ENCODE peak calls at places on chromosomes 16 and 17, in eight cellular contexts. One of them, this sample, is unnamed.

GRCh38 chr16:65644821-65645220 is 523.0 kb upstream of the CDH11 start:
- DNase-seq in left cardiac atrium: no peak
- DNase-seq in BE2C: no peak
- DNase-seq in RCC 7860: no peak
- DNase-seq in hypothalamus: no peak
- DNase-seq in stimulated activated CD4-positive, alpha-beta T cell treated with anti-CD3 and anti-CD28 coated beads, TNF-alpha, amount 100 ng/mL, for 48 hours: no peak
- DNase-seq in stimulated activated CD8-positive, alpha-beta memory T cell treated with anti-CD3 and anti-CD28 coated beads, Interleukin-7, amount 100 ng/mL, for 1 hour: no peak
- DNase-seq in lower leg skin: no peak
- DNase-seq in this sample: no peak

GRCh38 chr17:4310349-4311060 is 46.7 kb upstream of the ANKFY1 start:
- DNase-seq in BE2C: no peak
- DNase-seq in hypothalamus: no peak
- DNase-seq in stimulated activated CD4-positive, alpha-beta T cell treated with anti-CD3 and anti-CD28 coated beads, TNF-alpha, amount 100 ng/mL, for 48 hours: no peak
- DNase-seq in RCC 7860: no peak
- DNase-seq in lower leg skin: no peak
- DNase-seq in left cardiac atrium: peak
- DNase-seq in stimulated activated CD8-positive, alpha-beta memory T cell treated with anti-CD3 and anti-CD28 coated beads, Interleukin-7, amount 100 ng/mL, for 1 hour: no peak
- DNase-seq in this sample: no peak

GRCh38 chr17:69147460-69147859 is 5.8 kb upstream of the ABCA6 start:
- DNase-seq in stimulated activated CD8-positive, alpha-beta memory T cell treated with anti-CD3 and anti-CD28 coated beads, Interleukin-7, amount 100 ng/mL, for 1 hour: no peak
- DNase-seq in BE2C: no peak
- DNase-seq in left cardiac atrium: no peak
- DNase-seq in lower leg skin: no peak
- DNase-seq in hypothalamus: no peak
- DNase-seq in stimulated activated CD4-positive, alpha-beta T cell treated with anti-CD3 and anti-CD28 coated beads, TNF-alpha, amount 100 ng/mL, for 48 hours: no peak
- DNase-seq in RCC 7860: no peak
- DNase-seq in this sample: no peak

GRCh38 chr17:7914771-7915610 is 1.1 kb downstream of the RNF227 start:
- DNase-seq in lower leg skin: peak
- DNase-seq in hypothalamus: no peak
- DNase-seq in RCC 7860: peak
- DNase-seq in stimulated activated CD4-positive, alpha-beta T cell treated with anti-CD3 and anti-CD28 coated beads, TNF-alpha, amount 100 ng/mL, for 48 hours: no peak
- DNase-seq in left cardiac atrium: peak
- DNase-seq in BE2C: no peak
- DNase-seq in stimulated activated CD8-positive, alpha-beta memory T cell treated with anti-CD3 and anti-CD28 coated beads, Interleukin-7, amount 100 ng/mL, for 1 hour: no peak
- DNase-seq in this sample: no peak

GRCh38 chr16:68417711-68418301 is 30.5 kb downstream of the SMPD3 start:
- DNase-seq in stimulated activated CD4-positive, alpha-beta T cell treated with anti-CD3 and anti-CD28 coated beads, TNF-alpha, amount 100 ng/mL, for 48 hours: peak
- DNase-seq in hypothalamus: no peak
- DNase-seq in lower leg skin: no peak
- DNase-seq in left cardiac atrium: peak
- DNase-seq in RCC 7860: no peak
- DNase-seq in stimulated activated CD8-positive, alpha-beta memory T cell treated with anti-CD3 and anti-CD28 coated beads, Interleukin-7, amount 100 ng/mL, for 1 hour: peak
- DNase-seq in BE2C: no peak
- DNase-seq in this sample: no peak

GRCh38 chr17:76405967-76406647 is 21.7 kb downstream of the SPHK1 start:
- DNase-seq in BE2C: peak
- DNase-seq in stimulated activated CD8-positive, alpha-beta memory T cell treated with anti-CD3 and anti-CD28 coated beads, Interleukin-7, amount 100 ng/mL, for 1 hour: no peak
- DNase-seq in stimulated activated CD4-positive, alpha-beta T cell treated with anti-CD3 and anti-CD28 coated beads, TNF-alpha, amount 100 ng/mL, for 48 hours: no peak
- DNase-seq in RCC 7860: no peak
- DNase-seq in hypothalamus: no peak
- DNase-seq in left cardiac atrium: peak
- DNase-seq in lower leg skin: no peak
- DNase-seq in this sample: peak

GRCh38 chr17:50834786-50835562 is 412 bp upstream of the WFIKKN2 start:
- DNase-seq in RCC 7860: no peak
- DNase-seq in stimulated activated CD4-positive, alpha-beta T cell treated with anti-CD3 and anti-CD28 coated beads, TNF-alpha, amount 100 ng/mL, for 48 hours: no peak
- DNase-seq in lower leg skin: no peak
- DNase-seq in left cardiac atrium: no peak
- DNase-seq in stimulated activated CD8-positive, alpha-beta memory T cell treated with anti-CD3 and anti-CD28 coated beads, Interleukin-7, amount 100 ng/mL, for 1 hour: no peak
- DNase-seq in BE2C: no peak
- DNase-seq in hypothalamus: no peak
- DNase-seq in this sample: no peak

GRCh38 chr16:10951016-10951415 is 6.7 kb downstream of the CLEC16A start:
- DNase-seq in lower leg skin: no peak
- DNase-seq in stimulated activated CD4-positive, alpha-beta T cell treated with anti-CD3 and anti-CD28 coated beads, TNF-alpha, amount 100 ng/mL, for 48 hours: no peak
- DNase-seq in left cardiac atrium: no peak
- DNase-seq in hypothalamus: no peak
- DNase-seq in stimulated activated CD8-positive, alpha-beta memory T cell treated with anti-CD3 and anti-CD28 coated beads, Interleukin-7, amount 100 ng/mL, for 1 hour: no peak
- DNase-seq in RCC 7860: no peak
- DNase-seq in BE2C: no peak
- DNase-seq in this sample: no peak

GRCh38 chr17:17499402-17500145 is 3.4 kb upstream of the RASD1 start:
- DNase-seq in hypothalamus: no peak
- DNase-seq in left cardiac atrium: no peak
- DNase-seq in RCC 7860: no peak
- DNase-seq in stimulated activated CD4-positive, alpha-beta T cell treated with anti-CD3 and anti-CD28 coated beads, TNF-alpha, amount 100 ng/mL, for 48 hours: no peak
- DNase-seq in BE2C: no peak
- DNase-seq in stimulated activated CD8-positive, alpha-beta memory T cell treated with anti-CD3 and anti-CD28 coated beads, Interleukin-7, amount 100 ng/mL, for 1 hour: no peak
- DNase-seq in lower leg skin: no peak
- DNase-seq in this sample: peak

GRCh38 chr16:50924759-50925545 is 183.1 kb downstream of the CYLD start:
- DNase-seq in BE2C: no peak
- DNase-seq in hypothalamus: no peak
- DNase-seq in stimulated activated CD4-positive, alpha-beta T cell treated with anti-CD3 and anti-CD28 coated beads, TNF-alpha, amount 100 ng/mL, for 48 hours: no peak
- DNase-seq in left cardiac atrium: no peak
- DNase-seq in stimulated activated CD8-positive, alpha-beta memory T cell treated with anti-CD3 and anti-CD28 coated beads, Interleukin-7, amount 100 ng/mL, for 1 hour: no peak
- DNase-seq in RCC 7860: no peak
- DNase-seq in lower leg skin: no peak
- DNase-seq in this sample: no peak

GRCh38 chr17:49217651-49218413 is 7.3 kb downstream of the ABI3 start:
- DNase-seq in lower leg skin: peak
- DNase-seq in BE2C: no peak
- DNase-seq in hypothalamus: no peak
- DNase-seq in left cardiac atrium: peak
- DNase-seq in stimulated activated CD4-positive, alpha-beta T cell treated with anti-CD3 and anti-CD28 coated beads, TNF-alpha, amount 100 ng/mL, for 48 hours: no peak
- DNase-seq in stimulated activated CD8-positive, alpha-beta memory T cell treated with anti-CD3 and anti-CD28 coated beads, Interleukin-7, amount 100 ng/mL, for 1 hour: no peak
- DNase-seq in RCC 7860: no peak
- DNase-seq in this sample: peak

GRCh38 chr17:17206149-17206912 is at the start of gene PLD6:
- DNase-seq in stimulated activated CD8-positive, alpha-beta memory T cell treated with anti-CD3 and anti-CD28 coated beads, Interleukin-7, amount 100 ng/mL, for 1 hour: peak
- DNase-seq in stimulated activated CD4-positive, alpha-beta T cell treated with anti-CD3 and anti-CD28 coated beads, TNF-alpha, amount 100 ng/mL, for 48 hours: peak
- DNase-seq in hypothalamus: peak
- DNase-seq in lower leg skin: peak
- DNase-seq in RCC 7860: peak
- DNase-seq in left cardiac atrium: peak
- DNase-seq in BE2C: peak
- DNase-seq in this sample: peak

GRCh38 chr17:17783825-17784598 is 52.8 kb downstream of the SREBF1 start:
- DNase-seq in RCC 7860: no peak
- DNase-seq in lower leg skin: peak
- DNase-seq in left cardiac atrium: no peak
- DNase-seq in stimulated activated CD4-positive, alpha-beta T cell treated with anti-CD3 and anti-CD28 coated beads, TNF-alpha, amount 100 ng/mL, for 48 hours: no peak
- DNase-seq in stimulated activated CD8-positive, alpha-beta memory T cell treated with anti-CD3 and anti-CD28 coated beads, Interleukin-7, amount 100 ng/mL, for 1 hour: no peak
- DNase-seq in hypothalamus: peak
- DNase-seq in BE2C: peak
- DNase-seq in this sample: no peak

GRCh38 chr16:88926374-88926990 is 50.5 kb downstream of the CBFA2T3 start:
- DNase-seq in BE2C: no peak
- DNase-seq in hypothalamus: no peak
- DNase-seq in stimulated activated CD8-positive, alpha-beta memory T cell treated with anti-CD3 and anti-CD28 coated beads, Interleukin-7, amount 100 ng/mL, for 1 hour: no peak
- DNase-seq in lower leg skin: no peak
- DNase-seq in left cardiac atrium: no peak
- DNase-seq in stimulated activated CD4-positive, alpha-beta T cell treated with anti-CD3 and anti-CD28 coated beads, TNF-alpha, amount 100 ng/mL, for 48 hours: no peak
- DNase-seq in RCC 7860: peak
- DNase-seq in this sample: no peak